ENCODE peak calls at places on chromosomes 16 and 17, in eight cellular contexts. F, K, W, S, P, Y, A and T are unnamed samples.

GRCh38 chr16:83116274-83116892 is 489.6 kb downstream of the CDH13 start:
- DNase-seq in F (no peak), K (no peak), W (no peak), S (no peak), P (peak), Y (no peak), A (no peak), T (no peak)

GRCh38 chr17:39738568-39738901 is 797 bp downstream of the GRB7 start:
- DNase-seq in F (no peak), K (no peak), W (peak), S (no peak), P (no peak), Y (peak), A (no peak), T (peak)

GRCh38 chr16:15760129-15760528 is 96.7 kb downstream of the MYH11 start:
- DNase-seq in F (no peak), K (no peak), W (no peak), S (no peak), P (no peak), Y (no peak), A (no peak), T (no peak)

GRCh38 chr16:46607529-46607928 is 13.7 kb downstream of the SHCBP1 start:
- DNase-seq in F (no peak), K (no peak), W (peak), S (no peak), P (peak), Y (no peak), A (no peak), T (peak)

GRCh38 chr17:59634632-59635561 is 15.2 kb downstream of the CLTC start:
- DNase-seq in F (no peak), K (no peak), W (peak), S (no peak), P (peak), Y (no peak), A (no peak), T (peak)

GRCh38 chr16:69712914-69713581 is 13.3 kb downstream of the NQO1 start:
- DNase-seq in F (no peak), K (peak), W (no peak), S (no peak), P (no peak), Y (no peak), A (no peak), T (no peak)

GRCh38 chr17:1709971-1710806 is at the start of gene TLCD2:
- DNase-seq in F (peak), K (peak), W (peak), S (peak), P (peak), Y (peak), A (peak), T (peak)

GRCh38 chr17:56678249-56679144 is 85.0 kb downstream of the NOG start:
- DNase-seq in F (no peak), K (no peak), W (no peak), S (no peak), P (no peak), Y (no peak), A (no peak), T (no peak)

GRCh38 chr16:70809392-70810060 is 8.6 kb upstream of the VAC14 start:
- DNase-seq in F (no peak), K (no peak), W (peak), S (no peak), P (no peak), Y (no peak), A (no peak), T (no peak)

GRCh38 chr16:8571061-8571596 is 19.2 kb downstream of the TMEM114 start:
- DNase-seq in F (no peak), K (peak), W (no peak), S (no peak), P (peak), Y (no peak), A (no peak), T (peak)

GRCh38 chr17:1752425-1752941 is 9.4 kb upstream of the SERPINF1 start:
- DNase-seq in F (no peak), K (no peak), W (peak), S (no peak), P (no peak), Y (no peak), A (peak), T (peak)

GRCh38 chr17:28267720-28268609 is 51.0 kb upstream of the TMEM97 start:
- DNase-seq in F (no peak), K (peak), W (no peak), S (no peak), P (no peak), Y (peak), A (no peak), T (no peak)

GRCh38 chr16:72291531-72291981 is 119.6 kb upstream of the PMFBP1 start:
- DNase-seq in F (no peak), K (no peak), W (peak), S (no peak), P (peak), Y (no peak), A (no peak), T (peak)

GRCh38 chr17:35931794-35932419 is 1.3 kb upstream of the RDM1 start:
- DNase-seq in F (no peak), K (peak), W (no peak), S (no peak), P (peak), Y (no peak), A (no peak), T (no peak)

GRCh38 chr17:12421646-12422306 is 243.9 kb upstream of the MYOCD start:
- DNase-seq in F (no peak), K (no peak), W (no peak), S (no peak), P (no peak), Y (no peak), A (no peak), T (no peak)

GRCh38 chr16:89120921-89121351 is 27.3 kb downstream of the ACSF3 start:
- DNase-seq in F (no peak), K (no peak), W (no peak), S (peak), P (no peak), Y (no peak), A (peak), T (no peak)

GRCh38 chr17:57114085-57114673 is 29.1 kb downstream of the AKAP1 start:
- DNase-seq in F (peak), K (peak), W (no peak), S (peak), P (peak), Y (peak), A (no peak), T (no peak)

GRCh38 chr17:35947156-35947585 is 3.7 kb upstream of the LYZL6 start:
- DNase-seq in F (peak), K (no peak), W (peak), S (no peak), P (peak), Y (peak), A (no peak), T (peak)

GRCh38 chr16:22353188-22353919 is 21.1 kb downstream of the CDR2 start:
- DNase-seq in F (no peak), K (no peak), W (peak), S (no peak), P (peak), Y (no peak), A (no peak), T (peak)

GRCh38 chr17:29162082-29162908 is 17.9 kb downstream of the MYO18A start:
- DNase-seq in F (no peak), K (no peak), W (no peak), S (no peak), P (no peak), Y (no peak), A (no peak), T (no peak)

GRCh38 chr17:49692751-49693150 is 14.9 kb upstream of the SPOP start:
- DNase-seq in F (no peak), K (peak), W (no peak), S (no peak), P (no peak), Y (no peak), A (no peak), T (no peak)

GRCh38 chr17:31740611-31741082 is 118.4 kb downstream of the COPRS start:
- DNase-seq in F (no peak), K (no peak), W (no peak), S (no peak), P (peak), Y (no peak), A (no peak), T (no peak)

GRCh38 chr17:45294506-45294905 is 22.3 kb downstream of the MAP3K14 start:
- DNase-seq in F (peak), K (no peak), W (peak), S (no peak), P (peak), Y (peak), A (no peak), T (no peak)

GRCh38 chr17:43330876-43331639 is 67.7 kb upstream of the ARL4D start:
- DNase-seq in F (no peak), K (peak), W (no peak), S (no peak), P (no peak), Y (no peak), A (no peak), T (no peak)
- TF ChIP-seq CTCF in F (no peak), K (no peak), W (no peak), S (no peak), P (peak), Y (no peak), A (no peak), T (no peak)

DNA sequence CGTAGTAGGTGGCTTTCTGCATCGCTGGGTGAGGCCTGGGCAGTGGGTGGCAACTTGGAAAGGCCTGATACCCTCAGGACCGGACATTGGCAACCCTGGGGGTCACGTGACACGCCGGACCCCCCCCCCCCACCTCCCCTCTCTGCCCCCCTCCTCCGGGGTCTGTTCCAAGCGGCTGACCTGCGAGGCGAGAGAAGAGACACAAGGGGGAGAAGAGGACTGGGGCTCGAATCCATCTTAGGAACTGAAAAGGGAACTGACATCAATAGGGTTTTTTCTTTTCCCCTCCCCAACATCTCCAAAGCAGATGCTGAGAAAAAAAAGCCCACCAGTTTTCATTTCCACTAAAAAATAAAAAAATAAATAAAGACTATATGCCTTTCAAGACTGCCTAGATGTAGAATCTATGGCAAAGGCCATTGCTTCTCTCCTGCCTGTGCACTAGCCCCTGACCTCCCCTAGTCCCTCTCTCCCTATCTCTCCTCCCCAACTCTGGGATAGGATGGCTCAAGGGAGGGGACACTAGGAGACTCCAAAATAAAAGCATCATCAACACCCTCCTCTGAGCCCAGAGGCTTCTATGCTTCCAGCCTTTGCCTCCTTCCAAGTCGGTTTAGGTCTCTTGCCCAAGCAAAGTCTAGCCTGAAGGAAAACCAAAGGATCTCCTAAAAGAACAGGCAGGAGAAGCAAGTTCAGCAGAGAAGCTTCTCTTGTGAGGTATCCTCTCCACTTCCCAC is 7.7 kb upstream of the HOXB2 start:
- DNase-seq in F (no peak), K (no peak), W (peak), S (no peak), P (no peak), Y (no peak), A (no peak), T (no peak)
- H3K4me3 ChIP-seq in F (no peak), K (no peak), W (no peak), S (no peak), P (no peak), Y (peak), A (peak), T (no peak)

DNA sequence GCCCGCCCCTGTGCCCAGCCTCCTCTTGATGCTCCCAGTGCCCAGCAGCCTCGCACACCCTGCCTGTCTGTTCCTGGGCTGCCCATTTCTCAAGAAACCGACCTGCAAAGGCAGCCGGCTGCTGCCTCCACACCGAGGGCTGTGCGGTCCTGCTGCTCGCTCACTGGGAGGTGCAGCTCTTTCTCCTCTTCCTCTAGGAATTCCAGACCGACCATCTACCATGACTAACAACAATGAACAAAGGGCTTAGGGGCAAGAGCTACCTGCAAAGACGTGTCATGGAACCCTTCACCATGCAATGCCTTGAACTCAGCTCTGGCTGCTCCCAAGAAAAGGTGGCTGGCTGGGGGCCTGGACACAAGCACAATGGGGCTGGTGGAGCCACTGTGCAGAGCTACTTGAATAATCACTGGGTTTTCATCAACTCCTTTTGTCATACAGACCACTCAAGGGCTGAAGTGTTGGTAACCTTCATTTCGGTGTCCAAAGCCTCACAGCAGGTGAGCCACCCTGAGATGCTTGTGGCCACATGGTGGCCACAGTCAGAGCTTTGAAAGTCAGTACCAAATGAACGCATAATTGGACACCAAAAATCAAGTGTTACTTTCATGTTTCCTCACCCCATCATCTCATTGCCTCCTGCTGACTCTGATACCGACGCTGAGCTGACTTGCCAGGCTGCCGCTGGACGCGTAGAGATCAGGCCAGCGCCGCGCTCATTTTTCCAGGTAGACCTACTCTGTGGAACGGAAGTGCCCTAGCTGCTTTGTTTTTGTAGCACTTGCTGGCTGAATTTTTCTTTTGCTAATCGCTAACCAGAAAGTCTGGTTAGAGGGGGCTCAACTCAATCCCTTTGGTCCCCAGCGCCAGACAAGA is 19.8 kb downstream of the CYB561 start:
- DNase-seq in F (no peak), K (peak), W (no peak), S (no peak), P (no peak), Y (no peak), A (peak), T (no peak)
- TF ChIP-seq CTCF in F (no peak), K (no peak), W (no peak), S (no peak), P (no peak), Y (no peak), A (no peak), T (no peak)

DNA sequence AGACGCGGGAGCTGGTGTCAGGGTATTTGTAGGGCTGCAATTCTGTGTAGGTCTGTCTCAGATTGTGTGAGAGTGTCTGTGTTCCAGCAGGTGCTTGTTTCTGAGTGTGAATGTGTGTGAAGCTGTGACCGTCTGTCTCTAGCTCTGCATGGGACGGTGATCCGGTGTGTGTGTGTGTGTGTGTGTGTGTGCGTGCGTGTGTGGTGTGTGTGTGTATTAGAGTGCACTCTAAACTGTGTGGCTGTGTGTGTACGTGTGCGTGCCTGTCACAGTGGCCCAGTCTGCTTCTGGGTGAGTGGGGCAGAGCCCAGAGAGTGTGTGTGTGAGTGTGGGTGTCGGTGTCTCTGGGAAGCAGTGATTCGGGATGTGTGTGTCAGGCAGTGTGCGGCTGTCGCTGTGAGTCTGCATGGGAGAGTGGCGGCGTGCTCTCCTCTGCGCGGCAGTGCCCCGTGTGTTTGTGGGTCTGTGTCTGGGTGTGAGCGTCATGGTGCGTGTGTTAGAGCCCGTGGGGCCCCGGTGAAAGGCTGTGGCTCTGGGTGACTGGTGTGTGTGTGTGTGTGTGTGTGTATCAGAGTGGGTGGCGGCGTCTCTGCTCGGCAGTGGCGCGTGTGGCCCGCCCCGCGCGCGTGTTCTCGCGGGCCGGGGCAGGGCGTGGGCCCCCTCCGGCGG is 434 bp upstream of the WSCD1 start:
- DNase-seq in F (no peak), K (no peak), W (no peak), S (no peak), P (no peak), Y (no peak), A (no peak), T (no peak)
- H3K4me3 ChIP-seq in F (peak), K (no peak), W (no peak), S (peak), P (no peak), Y (peak), A (peak), T (no peak)

DNA sequence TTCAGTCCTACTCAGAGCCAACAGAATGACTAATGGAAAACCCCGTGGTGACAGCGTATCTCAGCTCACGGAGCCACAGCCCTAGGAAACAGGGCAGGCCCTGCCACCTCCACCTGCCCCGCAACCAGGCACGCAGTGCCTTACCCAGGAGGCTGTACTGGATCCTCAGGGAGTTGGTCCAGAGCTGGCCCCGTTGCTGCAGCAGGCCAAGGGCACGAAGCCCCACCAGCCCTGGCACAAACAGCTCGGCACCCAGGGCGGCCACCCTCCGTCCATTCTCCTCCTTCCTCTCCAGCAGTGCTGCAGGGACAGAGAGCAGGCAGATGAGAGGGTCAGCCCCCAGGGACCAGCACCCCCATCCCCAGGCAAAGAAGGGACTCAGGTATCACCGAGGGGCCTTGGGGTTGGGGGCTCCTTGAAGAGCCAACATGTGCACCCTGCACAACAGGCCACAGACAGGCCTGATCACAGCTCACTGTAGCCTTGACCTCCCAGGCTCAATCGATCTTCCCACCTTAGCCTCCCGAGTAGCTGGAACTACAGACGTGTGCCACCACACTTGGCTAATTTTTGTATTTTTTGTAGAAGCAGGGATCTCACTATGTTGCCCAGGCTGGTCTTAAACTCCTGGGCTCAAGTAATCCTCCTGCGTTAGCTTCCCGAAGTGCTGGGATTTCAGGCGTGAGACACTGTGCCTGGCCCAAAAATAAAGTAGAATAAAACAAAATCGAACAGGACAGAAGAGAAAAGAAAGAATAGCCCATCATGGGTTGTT is 115.7 kb downstream of the RMI2 start:
- DNase-seq in F (no peak), K (no peak), W (no peak), S (no peak), P (no peak), Y (no peak), A (peak), T (no peak)
- TF ChIP-seq CTCF in F (no peak), K (no peak), W (no peak), S (no peak), P (no peak), Y (no peak), A (no peak), T (no peak)

GRCh38 chr17:77125432-77125901 is 15.3 kb upstream of the SEC14L1 start:
- DNase-seq in F (no peak), K (no peak), W (peak), S (no peak), P (peak), Y (no peak), A (no peak), T (peak)

GRCh38 chr17:77128895-77129567 is 11.7 kb upstream of the SEC14L1 start:
- DNase-seq in F (no peak), K (no peak), W (no peak), S (no peak), P (no peak), Y (no peak), A (no peak), T (no peak)

GRCh38 chr17:77129568-77130301 is 11.0 kb upstream of the SEC14L1 start:
- DNase-seq in F (peak), K (no peak), W (no peak), S (peak), P (no peak), Y (no peak), A (no peak), T (no peak)

GRCh38 chr17:77126519-77126918 is 14.2 kb upstream of the SEC14L1 start:
- DNase-seq in F (no peak), K (peak), W (peak), S (no peak), P (no peak), Y (peak), A (no peak), T (no peak)

DNA sequence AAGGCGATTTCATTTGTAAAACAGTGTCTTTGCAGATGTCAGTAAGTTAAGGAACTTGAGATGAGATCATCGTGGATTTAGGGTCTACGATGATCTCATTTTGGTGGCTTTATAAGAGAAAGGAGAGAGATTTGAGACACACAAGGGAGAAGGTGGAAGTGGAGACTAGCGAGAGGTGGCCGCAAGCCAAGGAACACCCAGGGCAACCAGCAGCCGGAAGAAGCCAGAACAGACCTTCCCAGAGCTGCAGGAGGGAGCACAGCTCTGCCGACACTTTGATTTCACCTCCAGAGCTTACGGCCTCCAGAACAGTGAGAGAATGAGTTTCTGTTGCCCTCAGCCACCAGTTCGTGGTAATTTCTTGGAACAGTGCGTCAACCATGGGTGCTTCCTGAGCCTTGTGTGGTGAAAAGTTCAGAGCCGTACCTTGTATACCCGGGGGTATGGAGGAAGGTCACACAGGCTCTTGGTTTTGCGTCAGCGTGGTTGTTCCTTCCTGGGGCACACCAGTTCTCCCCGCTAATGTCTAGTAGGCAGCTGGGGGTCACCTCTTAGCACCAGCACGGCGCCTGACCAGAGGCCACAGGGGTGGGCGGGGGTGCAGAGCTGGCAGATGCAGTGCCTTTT is 12.9 kb upstream of the SEC14L1 start:
- DNase-seq in F (peak), K (peak), W (peak), S (peak), P (peak), Y (peak), A (peak), T (no peak)
- H3K4me3 ChIP-seq in F (no peak), K (no peak), W (no peak), S (peak), P (no peak), Y (no peak), A (peak), T (no peak)